ENCODE peak calls at places on chromosomes 3 and 15, in four cellular contexts. One of them, this sample, is unnamed.

GRCh38 chr3:99929409-99930139 is 111.9 kb downstream of the CMSS1 start:
- DNase-seq in IMR-90: peak; percentile 59
- DNase-seq in H9: no peak
- DNase-seq in H1: no peak
- DNase-seq in this sample: peak; percentile 72

GRCh38 chr3:169945313-169945712 is 21.3 kb upstream of the SEC62 start:
- DNase-seq in IMR-90: no peak
- DNase-seq in H9: no peak
- DNase-seq in H1: no peak
- DNase-seq in this sample: no peak

GRCh38 chr15:65355173-65355982 is 22.4 kb downstream of the IGDCC3 start:
- DNase-seq in IMR-90: no peak
- DNase-seq in H9: peak; percentile 47
- DNase-seq in H1: no peak
- DNase-seq in this sample: peak; percentile 65

GRCh38 chr3:41700155-41700554 is 261.7 kb downstream of the ULK4 start:
- DNase-seq in IMR-90: no peak
- DNase-seq in H9: no peak
- DNase-seq in H1: no peak
- DNase-seq in this sample: peak; percentile 41

GRCh38 chr3:5504135-5504534 is 316.6 kb downstream of the EDEM1 start:
- DNase-seq in IMR-90: no peak
- DNase-seq in H9: no peak
- DNase-seq in H1: no peak
- DNase-seq in this sample: no peak

GRCh38 chr15:39720721-39721611 is 61.7 kb downstream of the FSIP1 start:
- DNase-seq in IMR-90: peak; percentile 69
- DNase-seq in H9: no peak
- DNase-seq in H1: no peak
- DNase-seq in this sample: peak; percentile 51

GRCh38 chr3:134355416-134355815 is 18.8 kb downstream of the AMOTL2 start:
- DNase-seq in IMR-90: no peak
- DNase-seq in H9: no peak
- DNase-seq in H1: no peak
- DNase-seq in this sample: no peak

GRCh38 chr3:80890571-80890970 is 870.9 kb downstream of the GBE1 start:
- DNase-seq in IMR-90: no peak
- DNase-seq in H9: no peak
- DNase-seq in H1: no peak
- DNase-seq in this sample: no peak

GRCh38 chr3:4722103-4722502 is 229.0 kb downstream of the ITPR1 start:
- DNase-seq in IMR-90: peak; percentile 73
- DNase-seq in H9: no peak
- DNase-seq in H1: no peak
- DNase-seq in this sample: peak; percentile 75

GRCh38 chr3:4736284-4736861 is 242.9 kb upstream of the BHLHE40 start:
- DNase-seq in IMR-90: peak; percentile 50
- DNase-seq in H9: no peak
- DNase-seq in H1: no peak
- DNase-seq in this sample: no peak

GRCh38 chr15:53978248-53978906 is at the start of gene UNC13C:
- DNase-seq in IMR-90: no peak
- DNase-seq in H9: peak; percentile 71
- DNase-seq in H1: peak; percentile 46
- DNase-seq in this sample: peak; percentile 73

GRCh38 chr3:56787784-56788256 is 13.9 kb downstream of the ARHGEF3 start:
- DNase-seq in IMR-90: no peak
- DNase-seq in H9: no peak
- DNase-seq in H1: no peak
- DNase-seq in this sample: no peak

GRCh38 chr3:42755681-42756578 is 17.1 kb downstream of the CCDC13 start:
- DNase-seq in IMR-90: peak; percentile 35
- DNase-seq in H9: peak; percentile 71
- DNase-seq in H1: no peak
- DNase-seq in this sample: peak; percentile 67

GRCh38 chr3:114711321-114711891 is 417.6 kb downstream of the TIGIT start:
- DNase-seq in IMR-90: no peak
- DNase-seq in H9: no peak
- DNase-seq in H1: no peak
- DNase-seq in this sample: no peak

GRCh38 chr3:112629425-112629824 is 11.5 kb downstream of the CCDC80 start:
- DNase-seq in IMR-90: peak; percentile 93
- DNase-seq in H9: no peak
- DNase-seq in H1: no peak
- DNase-seq in this sample: peak; percentile 84

GRCh38 chr15:89119489-89120478 is 31.5 kb downstream of the ABHD2 start:
- DNase-seq in IMR-90: peak; percentile 69
- DNase-seq in H9: no peak
- DNase-seq in H1: no peak
- DNase-seq in this sample: no peak

GRCh38 chr3:194142156-194142910 is 6.4 kb downstream of the HES1 start:
- DNase-seq in IMR-90: no peak
- DNase-seq in H9: peak; percentile 14
- DNase-seq in H1: no peak
- DNase-seq in this sample: peak; percentile 36

GRCh38 chr3:8938021-8938420 is 25.3 kb downstream of the RAD18 start:
- DNase-seq in IMR-90: peak; percentile 59
- DNase-seq in H9: no peak
- DNase-seq in H1: no peak
- DNase-seq in this sample: peak; percentile 20

GRCh38 chr3:158532099-158532734 is 38.8 kb upstream of the MLF1 start:
- DNase-seq in IMR-90: peak; percentile 70
- DNase-seq in H9: no peak
- DNase-seq in H1: no peak
- DNase-seq in this sample: peak; percentile 39

GRCh38 chr3:142633073-142633472 is 36.9 kb downstream of the PLS1 start:
- DNase-seq in IMR-90: no peak
- DNase-seq in H9: no peak
- DNase-seq in H1: no peak
- DNase-seq in this sample: no peak

GRCh38 chr3:114451561-114452018 is 157.8 kb downstream of the TIGIT start:
- DNase-seq in IMR-90: peak; percentile 74
- DNase-seq in H9: no peak
- DNase-seq in H1: no peak
- DNase-seq in this sample: no peak

GRCh38 chr3:46901061-46901460 is 23.5 kb downstream of the PTH1R start:
- DNase-seq in IMR-90: no peak
- DNase-seq in H9: no peak
- DNase-seq in H1: no peak
- DNase-seq in this sample: no peak

GRCh38 chr15:68383161-68384074 is 48.5 kb downstream of the ITGA11 start:
- DNase-seq in IMR-90: peak; percentile 31
- DNase-seq in H9: peak; percentile 27
- DNase-seq in H1: no peak
- DNase-seq in this sample: peak; percentile 54

GRCh38 chr15:68386587-68387287 is 45.2 kb downstream of the ITGA11 start:
- DNase-seq in IMR-90: no peak
- DNase-seq in H9: peak; percentile 5
- DNase-seq in H1: no peak
- DNase-seq in this sample: no peak

GRCh38 chr15:68385240-68385561 is 46.8 kb downstream of the ITGA11 start:
- DNase-seq in IMR-90: no peak
- DNase-seq in H9: peak; percentile 12
- DNase-seq in H1: no peak
- DNase-seq in this sample: no peak

GRCh38 chr15:68385671-68386586 is 46.0 kb downstream of the ITGA11 start:
- DNase-seq in IMR-90: no peak
- DNase-seq in H9: peak; percentile 12
- DNase-seq in H1: no peak
- DNase-seq in this sample: no peak

GRCh38 chr15:68384451-68385239 is 47.3 kb downstream of the ITGA11 start:
- DNase-seq in IMR-90: peak; percentile 92
- DNase-seq in H9: peak; percentile 9
- DNase-seq in H1: no peak
- DNase-seq in this sample: no peak
- H3K23ac ChIP-seq in IMR-90: peak overlapping the region; percentile 84
- H3K23ac ChIP-seq in H9: no peak overlapping the region
- H3K23ac ChIP-seq in H1: no peak overlapping the region
- H3K23ac ChIP-seq in this sample: no peak overlapping the region

GRCh38 chr3:1734494-1735122 is 364.1 kb upstream of the CNTN4 start:
- DNase-seq in IMR-90: no peak
- DNase-seq in H9: no peak
- DNase-seq in H1: no peak
- DNase-seq in this sample: no peak
- H4K5ac ChIP-seq in IMR-90: no peak overlapping the region
- H4K5ac ChIP-seq in H9: no peak overlapping the region
- H4K5ac ChIP-seq in H1: no peak overlapping the region
- H4K5ac ChIP-seq in this sample: no peak overlapping the region

GRCh38 chr3:27368831-27369607 is at the start of gene NEK10:
- DNase-seq in IMR-90: peak; percentile 85
- DNase-seq in H9: peak; percentile 97
- DNase-seq in H1: peak; percentile 84
- DNase-seq in this sample: peak; percentile 97
- H3K23ac ChIP-seq in IMR-90: no peak within 1 kb of the TSS
- H3K23ac ChIP-seq in H9: no peak within 1 kb of the TSS
- H3K23ac ChIP-seq in H1: no peak within 1 kb of the TSS
- H3K23ac ChIP-seq in this sample: no peak within 1 kb of the TSS

GRCh38 chr3:136906725-136907124 is 44.7 kb downstream of the NCK1 start:
- DNase-seq in IMR-90: no peak
- DNase-seq in H9: no peak
- DNase-seq in H1: no peak
- DNase-seq in this sample: no peak

GRCh38 chr3:136905549-136905948 is 43.5 kb downstream of the NCK1 start:
- DNase-seq in IMR-90: no peak
- DNase-seq in H9: no peak
- DNase-seq in H1: no peak
- DNase-seq in this sample: no peak

GRCh38 chr3:136903899-136904298 is 41.9 kb downstream of the NCK1 start:
- DNase-seq in IMR-90: no peak
- DNase-seq in H9: no peak
- DNase-seq in H1: no peak
- DNase-seq in this sample: no peak

GRCh38 chr3:136901391-136901790 is 39.4 kb downstream of the NCK1 start:
- DNase-seq in IMR-90: peak; percentile 16
- DNase-seq in H9: no peak
- DNase-seq in H1: no peak
- DNase-seq in this sample: no peak

DNA sequence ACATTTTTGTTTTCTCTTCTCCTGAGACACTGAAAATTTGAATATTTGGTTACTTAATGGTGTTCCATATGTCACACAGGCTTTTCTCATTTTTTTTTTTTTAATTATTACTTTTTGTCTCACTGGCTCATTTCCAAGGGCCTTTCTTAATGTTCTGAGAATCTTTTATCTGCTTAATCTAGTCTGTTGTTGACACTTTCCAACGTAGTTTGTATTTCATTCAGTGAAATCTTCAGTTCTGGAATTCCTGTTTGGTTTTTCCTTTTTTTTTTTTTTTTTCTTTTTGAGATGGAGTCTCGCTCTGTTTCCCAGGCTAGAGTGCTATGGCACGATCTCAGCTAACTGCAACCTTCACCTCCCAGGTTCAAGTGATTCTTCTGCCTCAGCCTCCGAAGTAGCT is 42.7 kb downstream of the NCK1 start:
- DNase-seq in IMR-90: no peak
- DNase-seq in H9: no peak
- DNase-seq in H1: no peak
- DNase-seq in this sample: no peak
- H4K5ac ChIP-seq in IMR-90: no peak overlapping the region
- H4K5ac ChIP-seq in H9: no peak overlapping the region
- H4K5ac ChIP-seq in H1: no peak overlapping the region
- H4K5ac ChIP-seq in this sample: no peak overlapping the region

This sample was measured in mesendoderm.